ENCODE peak calls at places on chromosome 1, in eight cellular contexts. G, A, E, T, O, F, Y and H are unnamed samples.

GRCh38 chr1:157580179-157580827 is 17.6 kb downstream of the FCRL4 start:
- DNase-seq in G (peak), A (peak), E (peak), T (no peak), O (peak), F (peak), Y (peak), H (peak)

GRCh38 chr1:206805357-206805756 is 33.1 kb upstream of the IL10 start:
- DNase-seq in G (no peak), A (no peak), E (no peak), T (no peak), O (no peak), F (no peak), Y (no peak), H (no peak)

GRCh38 chr1:183239793-183240625 is 53.9 kb downstream of the LAMC2 start:
- DNase-seq in G (no peak), A (no peak), E (no peak), T (no peak), O (no peak), F (no peak), Y (no peak), H (no peak)

GRCh38 chr1:204074274-204075115 is 1.6 kb downstream of the SOX13 start:
- DNase-seq in G (no peak), A (peak), E (peak), T (peak), O (no peak), F (peak), Y (no peak), H (no peak)

GRCh38 chr1:100455478-100456072 is 82.4 kb upstream of the GPR88 start:
- DNase-seq in G (no peak), A (no peak), E (no peak), T (no peak), O (no peak), F (no peak), Y (no peak), H (no peak)

GRCh38 chr1:52179073-52179472 is 37.2 kb downstream of the ZFYVE9 start:
- DNase-seq in G (no peak), A (no peak), E (no peak), T (no peak), O (peak), F (no peak), Y (no peak), H (no peak)

GRCh38 chr1:110634086-110634454 is 27.9 kb upstream of the KCNA2 start:
- DNase-seq in G (no peak), A (no peak), E (no peak), T (no peak), O (no peak), F (no peak), Y (no peak), H (no peak)

GRCh38 chr1:95451054-95451453 is 217.0 kb downstream of the RWDD3 start:
- DNase-seq in G (no peak), A (no peak), E (no peak), T (no peak), O (no peak), F (no peak), Y (no peak), H (no peak)

GRCh38 chr1:26768755-26769154 is 19.0 kb upstream of the PIGV start:
- DNase-seq in G (peak), A (peak), E (no peak), T (no peak), O (no peak), F (peak), Y (peak), H (peak)

GRCh38 chr1:66563094-66563800 is 29.3 kb downstream of the SGIP1 start:
- DNase-seq in G (peak), A (peak), E (no peak), T (no peak), O (no peak), F (no peak), Y (peak), H (peak)

GRCh38 chr1:12708956-12709555 is 6.9 kb upstream of the AADACL3 start:
- DNase-seq in G (no peak), A (no peak), E (no peak), T (no peak), O (no peak), F (no peak), Y (no peak), H (peak)

GRCh38 chr1:243475966-243476365 is 220.1 kb downstream of the SDCCAG8 start:
- DNase-seq in G (no peak), A (no peak), E (no peak), T (no peak), O (no peak), F (peak), Y (no peak), H (no peak)

GRCh38 chr1:12690156-12690555 is 25.8 kb upstream of the AADACL3 start:
- DNase-seq in G (no peak), A (no peak), E (no peak), T (no peak), O (no peak), F (no peak), Y (no peak), H (no peak)